ENCODE peak calls at places on chromosomes 11 and 22, in nine cellular contexts. Y, U, N, T, Q, R, Z, F and H are unnamed samples.

GRCh38 chr11:19200410-19201201 is 1.2 kb downstream of the CSRP3 start:
- DNase-seq in N (peak), Y (peak), U (no peak), R (no peak), Q (no peak), F (peak), Z (no peak), T (no peak), H (no peak)

GRCh38 chr22:41976961-41977566 is 7.8 kb downstream of the SEPTIN3 start:
- DNase-seq in Z (no peak), N (no peak), U (no peak), T (no peak), Y (no peak), F (peak), Q (no peak), R (no peak), H (no peak)

GRCh38 chr11:72574046-72574445 is 100.2 kb downstream of the PDE2A start:
- DNase-seq in F (no peak), N (no peak), Q (no peak), Y (no peak), Z (no peak), R (no peak), U (no peak), T (no peak), H (no peak)

GRCh38 chr22:34950480-34950879 is 115.5 kb upstream of the ISX start:
- DNase-seq in N (no peak), Q (no peak), U (no peak), F (no peak), Y (no peak), R (no peak), Z (no peak), T (no peak), H (no peak)

GRCh38 chr11:67267188-67268035 is 1.1 kb downstream of the GRK2 start:
- DNase-seq in F (no peak), Z (no peak), U (no peak), Q (no peak), T (peak), Y (no peak), R (no peak), N (no peak), H (peak)

GRCh38 chr11:115153135-115153534 is 351.1 kb downstream of the CADM1 start:
- DNase-seq in Z (no peak), F (no peak), U (no peak), Q (no peak), T (no peak), N (peak), R (no peak), Y (peak), H (no peak)

GRCh38 chr11:86938900-86939880 is 16.0 kb downstream of the FZD4 start:
- DNase-seq in R (no peak), N (peak), Q (no peak), Y (peak), Z (peak), F (peak), U (no peak), T (no peak), H (no peak)

GRCh38 chr11:8728566-8728965 is 46.0 kb downstream of the RPL27A start:
- DNase-seq in F (no peak), U (no peak), Y (peak), Z (no peak), R (no peak), Q (no peak), T (no peak), N (peak), H (no peak)

GRCh38 chr11:61971177-61972111 is 4.0 kb upstream of the FTH1 start:
- DNase-seq in R (peak), Z (peak), F (peak), Y (peak), U (peak), Q (no peak), N (peak), T (peak), H (no peak)

GRCh38 chr22:17436981-17437410 is 67.7 kb downstream of the CECR2 start:
- DNase-seq in T (no peak), Z (no peak), F (no peak), R (no peak), Q (no peak), N (no peak), U (no peak), Y (no peak), H (no peak)

GRCh38 chr22:42388130-42388797 is 43.9 kb downstream of the NFAM1 start:
- DNase-seq in Z (no peak), R (no peak), Q (no peak), T (no peak), N (peak), F (peak), U (peak), Y (peak), H (no peak)

GRCh38 chr11:26858098-26858497 is 135.8 kb upstream of the FIBIN start:
- DNase-seq in Y (no peak), N (no peak), Z (no peak), R (no peak), T (no peak), U (no peak), F (no peak), Q (no peak), H (no peak)

GRCh38 chr11:64865286-64866172 is 12.9 kb downstream of the EHD1 start:
- DNase-seq in N (peak), T (no peak), Y (peak), F (no peak), Z (no peak), R (no peak), Q (no peak), U (no peak), H (no peak)

GRCh38 chr22:47691152-47691895 is 928.9 kb downstream of the TBC1D22A start:
- DNase-seq in U (no peak), N (no peak), Z (no peak), R (no peak), Y (no peak), F (no peak), T (no peak), Q (no peak), H (no peak)

GRCh38 chr11:126459691-126460404 is 104.4 kb downstream of the ST3GAL4 start:
- DNase-seq in U (peak), R (no peak), T (no peak), Q (no peak), F (no peak), Z (no peak), N (peak), Y (peak), H (no peak)

GRCh38 chr11:28585007-28585406 is 476.8 kb downstream of the METTL15 start:
- DNase-seq in N (no peak), R (no peak), U (no peak), Q (no peak), Y (peak), Z (no peak), F (no peak), T (no peak), H (no peak)

GRCh38 chr11:94870422-94870821 is 102.3 kb downstream of the AMOTL1 start:
- DNase-seq in Z (no peak), Y (no peak), Q (no peak), U (no peak), F (no peak), T (no peak), N (no peak), R (no peak), H (no peak)

GRCh38 chr11:69518081-69518950 is 36.9 kb downstream of the LINC01488 start:
- DNase-seq in T (no peak), Z (no peak), N (peak), Q (no peak), R (no peak), U (no peak), F (no peak), Y (peak), H (no peak)

GRCh38 chr11:35541621-35542375 is 16.4 kb upstream of the PAMR1 start:
- DNase-seq in N (peak), F (no peak), T (peak), R (no peak), Q (no peak), U (no peak), Y (peak), Z (peak), H (no peak)

GRCh38 chr22:36435516-36436415 is 45.7 kb downstream of the TXN2 start:
- DNase-seq in N (peak), T (no peak), R (peak), Z (peak), Y (no peak), F (peak), U (no peak), Q (peak), H (peak)

GRCh38 chr11:64003807-64004589 is 17.8 kb downstream of the OTUB1 start:
- DNase-seq in N (peak), U (no peak), Q (no peak), R (no peak), Y (no peak), Z (no peak), F (no peak), T (no peak), H (no peak)